ENCODE peak calls at places on chromosomes 16 and 17, in six cellular contexts. W, O, U, G, I and B are unnamed samples.

GRCh38 chr17:72998343-72998742 is 94.1 kb downstream of the SLC39A11 start:
- DNase-seq in U (no peak), O (no peak), G (no peak), W (no peak), I (no peak), B (no peak)

GRCh38 chr17:42155614-42156045 is 841 bp upstream of the RAB5C start:
- DNase-seq in I (no peak), U (no peak), G (no peak), O (no peak), W (no peak), B (no peak)

GRCh38 chr16:29825145-29826044 is 5.1 kb downstream of the MVP start:
- DNase-seq in W (no peak), U (peak), I (no peak), G (no peak), O (no peak), B (no peak)

GRCh38 chr17:48596735-48597491 is 3.3 kb upstream of the HOXB5 start:
- DNase-seq in O (no peak), I (no peak), U (no peak), W (no peak), G (no peak), B (no peak)

GRCh38 chr17:80855968-80856862 is 135.4 kb upstream of the CHMP6 start:
- DNase-seq in G (peak), W (peak), I (peak), O (no peak), U (peak), B (peak)

GRCh38 chr17:55996826-55997225 is 156.4 kb upstream of the ANKFN1 start:
- DNase-seq in W (no peak), I (no peak), O (no peak), U (no peak), G (no peak), B (no peak)

GRCh38 chr16:53911506-53911905 is 207.6 kb downstream of the FTO start:
- DNase-seq in W (no peak), I (no peak), U (no peak), G (no peak), O (no peak), B (no peak)

GRCh38 chr17:74877592-74878543 is 5.1 kb upstream of the FDXR start:
- DNase-seq in W (no peak), O (no peak), G (no peak), I (peak), U (no peak), B (no peak)

GRCh38 chr17:78497115-78497540 is 80.1 kb downstream of the DNAH17 start:
- DNase-seq in U (peak), I (peak), G (peak), O (peak), W (peak), B (peak)

GRCh38 chr17:44220211-44221071 is 966 bp upstream of the UBTF start:
- DNase-seq in I (no peak), G (no peak), U (no peak), O (no peak), W (peak), B (peak)

GRCh38 chr16:57600048-57600835 is 28.2 kb upstream of the ADGRG1 start:
- DNase-seq in W (no peak), U (no peak), G (no peak), I (no peak), O (peak), B (no peak)

GRCh38 chr16:46583036-46583435 is 38.1 kb downstream of the SHCBP1 start:
- DNase-seq in O (no peak), U (no peak), G (no peak), W (no peak), I (no peak), B (no peak)

GRCh38 chr17:70901870-70902269 is 732.5 kb downstream of the KCNJ2 start:
- DNase-seq in I (no peak), W (no peak), U (no peak), G (no peak), O (no peak), B (no peak)

GRCh38 chr16:50266337-50267091 is at the start of gene ADCY7:
- DNase-seq in I (no peak), W (peak), U (peak), G (peak), O (peak), B (peak)

GRCh38 chr16:78365376-78365775 is 265.9 kb downstream of the WWOX start:
- DNase-seq in G (no peak), W (no peak), U (no peak), O (no peak), I (no peak), B (no peak)

GRCh38 chr17:43721537-43722268 is 36.9 kb downstream of the SOST start:
- DNase-seq in I (no peak), U (no peak), G (no peak), W (no peak), O (no peak), B (no peak)

GRCh38 chr17:17269926-17270773 is 10.9 kb downstream of the COPS3 start:
- DNase-seq in G (no peak), O (no peak), I (no peak), U (no peak), W (no peak), B (no peak)

GRCh38 chr16:74226361-74226979 is 70.1 kb upstream of the PSMD7 start:
- DNase-seq in O (no peak), W (no peak), U (peak), I (no peak), G (no peak), B (no peak)

GRCh38 chr16:73743665-73744496 is 552.7 kb upstream of the PSMD7 start:
- DNase-seq in U (no peak), G (no peak), O (no peak), W (no peak), I (no peak), B (no peak)

GRCh38 chr17:80449930-80450576 is 26.4 kb downstream of the NPTX1 start:
- DNase-seq in G (no peak), U (no peak), I (no peak), O (no peak), W (no peak), B (no peak)

GRCh38 chr17:39920218-39921210 is 2.1 kb upstream of the GSDMB start:
- DNase-seq in U (no peak), W (no peak), I (no peak), O (no peak), G (no peak), B (no peak)

GRCh38 chr16:30834130-30834740 is 47.2 kb upstream of the ZNF629 start:
- DNase-seq in U (no peak), G (no peak), O (no peak), I (no peak), W (no peak), B (no peak)

GRCh38 chr16:70804153-70804728 is 3.3 kb upstream of the VAC14 start:
- DNase-seq in G (peak), U (peak), W (no peak), I (no peak), O (no peak), B (no peak)

GRCh38 chr16:804193-805048 is 3.9 kb upstream of the GNG13 start:
- DNase-seq in O (no peak), U (no peak), I (no peak), G (no peak), W (no peak), B (no peak)